ENCODE peak calls at places on chromosome 22, in nine cellular contexts. A is stimulated activated CD4-positive, alpha-beta T cell treated with anti-CD3 and anti-CD28 coated beads, TNF-alpha, amount 100 ng/mL, for 4 hours; T is ascending aorta; M is activated T-helper 1 cell treated with Interleukin-2 at 50 U/mL for 16 hours; B is GM12865; D is upper lobe of right lung; P is type B pancreatic cell; V is coronary artery; W is stimulated activated CD8-positive, alpha-beta memory T cell treated with anti-CD3 and anti-CD28 coated beads, Interleukin-7, amount 100 ng/mL, for 1 hour. R is an unnamed sample.

GRCh38 chr22:34986461-34986977 is 79.4 kb upstream of the ISX start:
- DNase-seq in A (no peak), T (no peak), M (no peak), B (no peak), D (no peak), P (no peak), V (no peak), W (no peak), R (no peak)

GRCh38 chr22:49553518-49554295 is 274.0 kb downstream of the BRD1 start:
- DNase-seq in A (no peak), T (no peak), M (no peak), B (no peak), D (peak), P (peak), V (no peak), W (no peak), R (no peak)

GRCh38 chr22:50727678-50728522 is 10.1 kb upstream of the ACR start:
- DNase-seq in A (no peak), T (no peak), M (no peak), B (no peak), D (peak), P (no peak), V (no peak), W (no peak), R (no peak)

GRCh38 chr22:49779853-49780271 is 47.8 kb downstream of the BRD1 start:
- DNase-seq in A (no peak), T (no peak), M (no peak), B (no peak), D (no peak), P (no peak), V (no peak), W (no peak), R (no peak)

GRCh38 chr22:46502346-46502745 is 35.1 kb downstream of the CELSR1 start:
- DNase-seq in A (no peak), T (no peak), M (no peak), B (no peak), D (no peak), P (no peak), V (no peak), W (no peak), R (no peak)

GRCh38 chr22:50665212-50665611 is 7.4 kb upstream of the SHANK3 start:
- DNase-seq in A (no peak), T (no peak), M (no peak), B (no peak), D (no peak), P (peak), V (no peak), W (no peak), R (no peak)

GRCh38 chr22:24482586-24482985 is 12.5 kb upstream of the UPB1 start:
- DNase-seq in A (no peak), T (no peak), M (no peak), B (no peak), D (no peak), P (no peak), V (no peak), W (no peak), R (no peak)

GRCh38 chr22:33544707-33545106 is 375.6 kb downstream of the LARGE1 start:
- DNase-seq in A (no peak), T (no peak), M (no peak), B (peak), D (no peak), P (no peak), V (no peak), W (no peak), R (no peak)

GRCh38 chr22:40818192-40818746 is 877 bp downstream of the SLC25A17 start:
- DNase-seq in A (no peak), T (no peak), M (peak), B (no peak), D (no peak), P (no peak), V (no peak), W (no peak), R (no peak)

GRCh38 chr22:17269607-17270261 is 50.5 kb upstream of the ADA2 start:
- DNase-seq in A (no peak), T (no peak), M (no peak), B (no peak), D (no peak), P (no peak), V (no peak), W (no peak), R (no peak)

GRCh38 chr22:23220485-23221350 is 40.4 kb downstream of the BCR start:
- DNase-seq in A (no peak), T (no peak), M (no peak), B (peak), D (peak), P (no peak), V (no peak), W (no peak), R (no peak)

GRCh38 chr22:20123364-20124082 is 6.5 kb upstream of the TRMT2A start:
- DNase-seq in A (no peak), T (no peak), M (no peak), B (no peak), D (no peak), P (no peak), V (no peak), W (no peak), R (no peak)

GRCh38 chr22:19674929-19675253 is 39.4 kb upstream of the SEPTIN5 start:
- DNase-seq in A (no peak), T (no peak), M (no peak), B (no peak), D (no peak), P (peak), V (no peak), W (no peak), R (no peak)

GRCh38 chr22:48919187-48919590 is 908.5 kb downstream of the BRD1 start:
- DNase-seq in A (no peak), T (no peak), M (no peak), B (no peak), D (peak), P (no peak), V (no peak), W (no peak), R (no peak)

GRCh38 chr22:36298118-36298517 is 45.2 kb downstream of the APOL1 start:
- DNase-seq in A (no peak), T (no peak), M (no peak), B (no peak), D (no peak), P (no peak), V (no peak), W (no peak), R (no peak)

GRCh38 chr22:48883211-48883960 is 944.3 kb downstream of the BRD1 start:
- DNase-seq in A (no peak), T (no peak), M (no peak), B (no peak), D (peak), P (no peak), V (no peak), W (no peak), R (no peak)

GRCh38 chr22:24398409-24398808 is 29.0 kb upstream of the ADORA2A start:
- DNase-seq in A (no peak), T (no peak), M (no peak), B (no peak), D (no peak), P (no peak), V (no peak), W (no peak), R (no peak)

GRCh38 chr22:46998346-46998745 is 235.9 kb downstream of the TBC1D22A start:
- DNase-seq in A (no peak), T (no peak), M (no peak), B (no peak), D (no peak), P (no peak), V (no peak), W (no peak), R (no peak)

GRCh38 chr22:42399315-42400271 is 32.6 kb downstream of the NFAM1 start:
- DNase-seq in A (no peak), T (no peak), M (no peak), B (no peak), D (peak), P (no peak), V (no peak), W (no peak), R (no peak)

GRCh38 chr22:43990044-43990443 is 34.1 kb upstream of the PARVB start:
- DNase-seq in A (no peak), T (no peak), M (no peak), B (no peak), D (peak), P (no peak), V (no peak), W (no peak), R (no peak)

GRCh38 chr22:37996079-37996478 is 11.7 kb upstream of the SOX10 start:
- DNase-seq in A (no peak), T (no peak), M (no peak), B (peak), D (no peak), P (no peak), V (no peak), W (no peak), R (no peak)

GRCh38 chr22:33867118-33867863 is 53.0 kb downstream of the LARGE1 start:
- DNase-seq in A (no peak), T (no peak), M (no peak), B (no peak), D (no peak), P (no peak), V (no peak), W (no peak), R (no peak)

GRCh38 chr22:26907366-26907765 is 250.0 kb downstream of the MIAT start:
- DNase-seq in A (no peak), T (no peak), M (no peak), B (no peak), D (no peak), P (no peak), V (no peak), W (no peak), R (no peak)

GRCh38 chr22:35470903-35471321 is 69.7 kb upstream of the RASD2 start:
- DNase-seq in A (no peak), T (no peak), M (no peak), B (no peak), D (no peak), P (no peak), V (no peak), W (no peak), R (no peak)

GRCh38 chr22:46651316-46651715 is 31.1 kb downstream of the GRAMD4 start:
- DNase-seq in A (no peak), T (no peak), M (no peak), B (no peak), D (no peak), P (no peak), V (no peak), W (no peak), R (no peak)

GRCh38 chr22:41576877-41577276 is 12.8 kb downstream of the PMM1 start:
- DNase-seq in A (no peak), T (no peak), M (no peak), B (peak), D (no peak), P (no peak), V (no peak), W (no peak), R (no peak)

GRCh38 chr22:45784357-45785277 is 113.0 kb downstream of the ATXN10 start:
- DNase-seq in A (no peak), T (no peak), M (no peak), B (peak), D (no peak), P (no peak), V (no peak), W (no peak), R (no peak)

GRCh38 chr22:29202231-29203192 is 3.2 kb upstream of the EMID1 start:
- DNase-seq in A (no peak), T (no peak), M (peak), B (peak), D (no peak), P (no peak), V (no peak), W (peak), R (peak)

GRCh38 chr22:44261861-44262595 is 50.7 kb downstream of the SHISAL1 start:
- DNase-seq in A (no peak), T (no peak), M (no peak), B (no peak), D (peak), P (peak), V (peak), W (no peak), R (no peak)

GRCh38 chr22:31148953-31149627 is 8.8 kb upstream of the PLA2G3 start:
- DNase-seq in A (no peak), T (no peak), M (no peak), B (peak), D (peak), P (no peak), V (peak), W (no peak), R (no peak)

GRCh38 chr22:40383905-40384304 is 13.5 kb downstream of the SGSM3 start:
- DNase-seq in A (no peak), T (no peak), M (no peak), B (no peak), D (no peak), P (no peak), V (no peak), W (no peak), R (no peak)

GRCh38 chr22:42994917-42995562 is 19.9 kb downstream of the PACSIN2 start:
- DNase-seq in A (no peak), T (no peak), M (no peak), B (peak), D (no peak), P (no peak), V (peak), W (no peak), R (no peak)

GRCh38 chr22:49967333-49968241 is 7.0 kb downstream of the PIM3 start:
- DNase-seq in A (no peak), T (peak), M (no peak), B (no peak), D (peak), P (no peak), V (peak), W (no peak), R (peak)

R was measured in CD8-positive, alpha-beta T cell.